ENCODE peak calls at places on chromosomes 12 and 14, in eight cellular contexts. One of them, this sample, is unnamed.

GRCh38 chr14:69879175-69880047 is at the start of gene SMOC1:
- DNase-seq in WERI-Rb-1: peak; percentile 91
- DNase-seq in Peyer's patch: peak; percentile 50
- DNase-seq in HAP-1: peak; percentile 62
- DNase-seq in endothelial cell of umbilical vein: peak; percentile 57
- DNase-seq in uterus: no peak
- DNase-seq in heart right ventricle: peak; percentile 45
- DNase-seq in CD8-positive, alpha-beta memory T cell: no peak
- DNase-seq in this sample: peak; percentile 25

GRCh38 chr12:51000245-51000644 is 25.9 kb downstream of the SLC11A2 start:
- DNase-seq in WERI-Rb-1: no peak
- DNase-seq in Peyer's patch: no peak
- DNase-seq in HAP-1: no peak
- DNase-seq in heart right ventricle: no peak
- DNase-seq in endothelial cell of umbilical vein: no peak
- DNase-seq in uterus: no peak
- DNase-seq in CD8-positive, alpha-beta memory T cell: no peak
- DNase-seq in this sample: no peak

GRCh38 chr12:55019784-55020183 is at the start of gene NEUROD4:
- DNase-seq in Peyer's patch: no peak
- DNase-seq in HAP-1: peak; percentile 62
- DNase-seq in heart right ventricle: no peak
- DNase-seq in uterus: no peak
- DNase-seq in CD8-positive, alpha-beta memory T cell: no peak
- DNase-seq in WERI-Rb-1: peak; percentile 95
- DNase-seq in endothelial cell of umbilical vein: peak; percentile 54
- DNase-seq in this sample: peak; percentile 36

GRCh38 chr12:49609059-49609874 is 3.8 kb upstream of the FAM186B start:
- DNase-seq in heart right ventricle: no peak
- DNase-seq in uterus: no peak
- DNase-seq in CD8-positive, alpha-beta memory T cell: no peak
- DNase-seq in HAP-1: no peak
- DNase-seq in Peyer's patch: no peak
- DNase-seq in WERI-Rb-1: no peak
- DNase-seq in endothelial cell of umbilical vein: no peak
- DNase-seq in this sample: no peak

GRCh38 chr12:56941299-56942017 is 7.2 kb upstream of the SDR9C7 start:
- DNase-seq in heart right ventricle: no peak
- DNase-seq in HAP-1: no peak
- DNase-seq in endothelial cell of umbilical vein: no peak
- DNase-seq in Peyer's patch: no peak
- DNase-seq in WERI-Rb-1: no peak
- DNase-seq in CD8-positive, alpha-beta memory T cell: no peak
- DNase-seq in uterus: peak; percentile 32
- DNase-seq in this sample: no peak

GRCh38 chr12:45409966-45410365 is 194.1 kb downstream of the ANO6 start:
- DNase-seq in heart right ventricle: no peak
- DNase-seq in CD8-positive, alpha-beta memory T cell: no peak
- DNase-seq in Peyer's patch: no peak
- DNase-seq in WERI-Rb-1: no peak
- DNase-seq in uterus: no peak
- DNase-seq in HAP-1: no peak
- DNase-seq in endothelial cell of umbilical vein: no peak
- DNase-seq in this sample: no peak

GRCh38 chr12:81229718-81230117 is 151.8 kb downstream of the ACSS3 start:
- DNase-seq in HAP-1: peak; percentile 21
- DNase-seq in endothelial cell of umbilical vein: no peak
- DNase-seq in WERI-Rb-1: no peak
- DNase-seq in CD8-positive, alpha-beta memory T cell: no peak
- DNase-seq in Peyer's patch: no peak
- DNase-seq in uterus: no peak
- DNase-seq in heart right ventricle: no peak
- DNase-seq in this sample: no peak

GRCh38 chr12:1650954-1651353 is 21.9 kb downstream of the WNT5B start:
- DNase-seq in Peyer's patch: no peak
- DNase-seq in CD8-positive, alpha-beta memory T cell: no peak
- DNase-seq in HAP-1: no peak
- DNase-seq in uterus: no peak
- DNase-seq in endothelial cell of umbilical vein: no peak
- DNase-seq in WERI-Rb-1: no peak
- DNase-seq in heart right ventricle: no peak
- DNase-seq in this sample: no peak

GRCh38 chr12:118307069-118307954 is 65.4 kb downstream of the TAOK3 start:
- DNase-seq in CD8-positive, alpha-beta memory T cell: no peak
- DNase-seq in Peyer's patch: no peak
- DNase-seq in uterus: peak; percentile 46
- DNase-seq in HAP-1: no peak
- DNase-seq in heart right ventricle: no peak
- DNase-seq in WERI-Rb-1: no peak
- DNase-seq in endothelial cell of umbilical vein: peak; percentile 63
- DNase-seq in this sample: no peak

GRCh38 chr12:65756956-65757511 is 67.2 kb upstream of the HMGA2 start:
- DNase-seq in HAP-1: no peak
- DNase-seq in WERI-Rb-1: no peak
- DNase-seq in Peyer's patch: no peak
- DNase-seq in CD8-positive, alpha-beta memory T cell: no peak
- DNase-seq in uterus: no peak
- DNase-seq in endothelial cell of umbilical vein: no peak
- DNase-seq in heart right ventricle: no peak
- DNase-seq in this sample: no peak

GRCh38 chr12:47094804-47095203 is 15.0 kb upstream of the AMIGO2 start:
- DNase-seq in WERI-Rb-1: no peak
- DNase-seq in CD8-positive, alpha-beta memory T cell: no peak
- DNase-seq in endothelial cell of umbilical vein: no peak
- DNase-seq in HAP-1: no peak
- DNase-seq in heart right ventricle: no peak
- DNase-seq in Peyer's patch: no peak
- DNase-seq in uterus: no peak
- DNase-seq in this sample: no peak

GRCh38 chr12:53176750-53177149 is 3.8 kb upstream of the ZNF740 start:
- DNase-seq in endothelial cell of umbilical vein: no peak
- DNase-seq in CD8-positive, alpha-beta memory T cell: no peak
- DNase-seq in heart right ventricle: no peak
- DNase-seq in HAP-1: no peak
- DNase-seq in Peyer's patch: no peak
- DNase-seq in WERI-Rb-1: no peak
- DNase-seq in uterus: no peak
- DNase-seq in this sample: no peak
- H3K9me3 ChIP-seq in endothelial cell of umbilical vein: no peaks in the 10 kb centered on the region
- H3K9me3 ChIP-seq in CD8-positive, alpha-beta memory T cell: no peaks in the 10 kb centered on the region
- H3K9me3 ChIP-seq in heart right ventricle: no peaks in the 10 kb centered on the region
- H3K9me3 ChIP-seq in HAP-1: no peaks in the 10 kb centered on the region
- H3K9me3 ChIP-seq in Peyer's patch: no peaks in the 10 kb centered on the region
- H3K9me3 ChIP-seq in WERI-Rb-1: no peaks in the 10 kb centered on the region
- H3K9me3 ChIP-seq in uterus: no peaks in the 10 kb centered on the region
- H3K9me3 ChIP-seq in this sample: no peaks in the 10 kb centered on the region

GRCh38 chr12:110090266-110091135 is 33.7 kb upstream of the IFT81 start:
- DNase-seq in WERI-Rb-1: no peak
- DNase-seq in heart right ventricle: no peak
- DNase-seq in uterus: no peak
- DNase-seq in Peyer's patch: no peak
- DNase-seq in HAP-1: no peak
- DNase-seq in endothelial cell of umbilical vein: no peak
- DNase-seq in CD8-positive, alpha-beta memory T cell: no peak
- DNase-seq in this sample: no peak
- H3K27me3 ChIP-seq in WERI-Rb-1: no peaks in the 10 kb centered on the region
- H3K27me3 ChIP-seq in heart right ventricle: no peaks in the 10 kb centered on the region
- H3K27me3 ChIP-seq in uterus: no peaks in the 10 kb centered on the region
- H3K27me3 ChIP-seq in Peyer's patch: no peaks in the 10 kb centered on the region
- H3K27me3 ChIP-seq in HAP-1: peaks cover 8% of the 10 kb centered on the region
- H3K27me3 ChIP-seq in endothelial cell of umbilical vein: peaks cover 16% of the 10 kb centered on the region
- H3K27me3 ChIP-seq in CD8-positive, alpha-beta memory T cell: no peaks in the 10 kb centered on the region
- H3K27me3 ChIP-seq in this sample: no peaks in the 10 kb centered on the region

DNA sequence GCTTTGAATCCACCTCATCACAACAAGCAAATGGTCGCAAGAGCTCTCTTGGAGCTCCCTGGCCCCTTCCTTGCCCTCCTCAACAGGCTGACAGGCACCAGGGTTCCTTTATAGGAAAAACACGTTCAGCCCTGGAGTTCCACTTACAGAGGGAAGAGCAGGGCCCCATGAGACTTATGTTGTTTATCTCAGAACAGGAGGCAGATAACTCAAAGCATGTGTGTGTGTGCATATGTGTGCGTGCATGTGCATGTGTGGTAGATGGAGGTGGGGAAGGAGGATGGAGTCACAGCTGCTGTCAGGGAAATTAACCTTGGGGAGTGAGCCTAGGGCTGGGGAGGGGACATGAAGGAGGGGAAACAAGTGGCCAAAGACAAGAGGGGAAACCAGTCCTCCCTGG is 138.1 kb downstream of the DPF3 start:
- DNase-seq in uterus: no peak
- DNase-seq in endothelial cell of umbilical vein: no peak
- DNase-seq in CD8-positive, alpha-beta memory T cell: no peak
- DNase-seq in heart right ventricle: no peak
- DNase-seq in HAP-1: no peak
- DNase-seq in WERI-Rb-1: no peak
- DNase-seq in Peyer's patch: no peak
- DNase-seq in this sample: no peak
- H3K9me3 ChIP-seq in uterus: no peaks in the 10 kb centered on the region
- H3K9me3 ChIP-seq in endothelial cell of umbilical vein: peaks cover 1% of the 10 kb centered on the region
- H3K9me3 ChIP-seq in CD8-positive, alpha-beta memory T cell: peaks cover 3% of the 10 kb centered on the region
- H3K9me3 ChIP-seq in heart right ventricle: no peaks in the 10 kb centered on the region
- H3K9me3 ChIP-seq in HAP-1: no peaks in the 10 kb centered on the region
- H3K9me3 ChIP-seq in WERI-Rb-1: peaks cover 9% of the 10 kb centered on the region
- H3K9me3 ChIP-seq in Peyer's patch: no peaks in the 10 kb centered on the region
- H3K9me3 ChIP-seq in this sample: no peaks in the 10 kb centered on the region

GRCh38 chr12:122123761-122124145 is 45.2 kb downstream of the MLXIP start:
- DNase-seq in heart right ventricle: no peak
- DNase-seq in uterus: no peak
- DNase-seq in WERI-Rb-1: no peak
- DNase-seq in Peyer's patch: no peak
- DNase-seq in CD8-positive, alpha-beta memory T cell: no peak
- DNase-seq in endothelial cell of umbilical vein: no peak
- DNase-seq in HAP-1: no peak
- DNase-seq in this sample: no peak

GRCh38 chr12:122124370-122124769 is 45.8 kb downstream of the MLXIP start:
- DNase-seq in WERI-Rb-1: no peak
- DNase-seq in heart right ventricle: no peak
- DNase-seq in HAP-1: no peak
- DNase-seq in CD8-positive, alpha-beta memory T cell: no peak
- DNase-seq in Peyer's patch: no peak
- DNase-seq in uterus: no peak
- DNase-seq in endothelial cell of umbilical vein: no peak
- DNase-seq in this sample: no peak

GRCh38 chr12:122126342-122126635 is 47.7 kb downstream of the IL31 start:
- DNase-seq in HAP-1: no peak
- DNase-seq in CD8-positive, alpha-beta memory T cell: no peak
- DNase-seq in Peyer's patch: no peak
- DNase-seq in uterus: no peak
- DNase-seq in heart right ventricle: no peak
- DNase-seq in endothelial cell of umbilical vein: no peak
- DNase-seq in WERI-Rb-1: no peak
- DNase-seq in this sample: no peak

GRCh38 chr12:122126713-122127597 is 47.1 kb downstream of the IL31 start:
- DNase-seq in uterus: no peak
- DNase-seq in CD8-positive, alpha-beta memory T cell: no peak
- DNase-seq in heart right ventricle: no peak
- DNase-seq in endothelial cell of umbilical vein: no peak
- DNase-seq in WERI-Rb-1: no peak
- DNase-seq in Peyer's patch: peak; percentile 71
- DNase-seq in HAP-1: no peak
- DNase-seq in this sample: peak; percentile 66

DNA sequence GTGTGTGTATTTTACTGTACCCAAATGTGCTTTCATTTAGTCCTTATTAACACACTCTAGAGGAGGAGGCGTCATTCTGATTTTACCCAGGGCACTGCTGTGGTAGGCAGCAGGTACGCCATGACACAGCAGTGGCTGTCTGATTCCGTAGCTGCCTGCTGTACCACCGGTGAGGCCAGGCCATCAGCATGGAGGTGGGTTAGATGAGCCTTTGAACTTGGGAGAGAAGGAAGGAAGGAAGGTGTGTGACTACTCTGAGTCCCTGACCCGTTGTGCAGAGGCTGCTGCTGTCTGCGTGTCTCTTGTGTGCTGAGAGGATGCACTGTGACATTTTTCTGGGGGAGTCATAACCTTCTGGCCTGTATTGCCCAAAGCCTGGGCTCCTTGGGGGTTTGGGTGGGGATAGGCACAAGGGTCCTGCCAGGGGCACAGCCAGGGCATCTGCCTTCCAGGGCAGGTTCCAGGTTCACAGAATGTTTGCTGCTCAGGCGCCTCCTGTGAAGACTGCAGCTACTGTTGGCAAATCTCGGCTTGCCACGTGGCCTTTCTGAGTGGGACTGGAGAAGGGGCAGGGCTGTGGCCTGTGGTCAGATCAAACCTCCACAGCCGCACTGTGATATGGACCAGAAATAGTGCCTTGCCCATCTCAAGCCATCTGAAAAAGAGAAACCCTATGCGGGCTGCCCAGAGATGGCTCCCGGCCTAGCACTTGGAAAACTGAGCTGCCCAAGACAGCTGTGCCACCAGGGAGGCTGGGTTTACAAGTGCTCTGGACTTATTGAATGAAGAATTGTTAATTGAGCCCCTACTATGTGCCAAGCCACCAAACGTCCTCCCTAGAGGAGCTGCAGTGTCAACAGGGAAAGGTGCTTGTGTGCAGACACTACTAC is 47.1 kb downstream of the MLXIP start:
- DNase-seq in endothelial cell of umbilical vein: no peak
- DNase-seq in Peyer's patch: no peak
- DNase-seq in CD8-positive, alpha-beta memory T cell: no peak
- DNase-seq in heart right ventricle: no peak
- DNase-seq in WERI-Rb-1: no peak
- DNase-seq in HAP-1: no peak
- DNase-seq in uterus: no peak
- DNase-seq in this sample: no peak
- H3K27me3 ChIP-seq in endothelial cell of umbilical vein: no peaks in the 10 kb centered on the region
- H3K27me3 ChIP-seq in Peyer's patch: no peaks in the 10 kb centered on the region
- H3K27me3 ChIP-seq in CD8-positive, alpha-beta memory T cell: no peaks in the 10 kb centered on the region
- H3K27me3 ChIP-seq in heart right ventricle: no peaks in the 10 kb centered on the region
- H3K27me3 ChIP-seq in WERI-Rb-1: no peaks in the 10 kb centered on the region
- H3K27me3 ChIP-seq in HAP-1: no peaks in the 10 kb centered on the region
- H3K27me3 ChIP-seq in uterus: no peaks in the 10 kb centered on the region
- H3K27me3 ChIP-seq in this sample: no peaks in the 10 kb centered on the region

DNA sequence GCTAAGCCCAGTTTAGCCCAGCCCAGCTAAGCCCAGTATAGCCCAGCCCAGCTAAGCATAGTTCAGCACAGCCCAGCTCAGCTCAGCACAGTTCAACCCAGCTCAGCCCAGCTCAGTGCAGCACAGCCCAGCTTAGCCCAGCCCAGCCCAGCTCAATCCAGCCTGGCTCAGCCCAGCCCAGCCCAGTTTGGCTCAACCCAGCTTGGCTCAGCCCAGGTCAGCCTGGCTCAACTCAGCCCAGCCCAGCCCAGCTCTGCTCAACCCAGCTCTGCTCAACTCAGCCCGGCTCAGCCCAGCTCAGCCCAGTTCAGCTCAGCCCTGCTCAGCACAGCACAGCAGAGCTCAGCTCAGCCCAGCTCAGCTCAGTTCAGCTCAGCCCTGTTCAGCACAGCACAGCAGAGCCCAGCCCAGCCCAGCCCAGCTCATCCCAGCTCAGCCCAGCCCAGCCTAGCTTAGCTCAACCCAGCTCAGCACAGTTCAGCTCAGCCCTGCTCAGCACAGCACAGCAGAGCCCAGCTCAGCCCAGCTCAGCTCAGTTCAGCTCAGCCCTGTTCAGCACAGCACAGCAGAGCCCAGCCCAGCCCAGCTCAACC is 330.9 kb downstream of the TMEM121 start:
- DNase-seq in WERI-Rb-1: no peak
- DNase-seq in heart right ventricle: no peak
- DNase-seq in HAP-1: no peak
- DNase-seq in uterus: no peak
- DNase-seq in CD8-positive, alpha-beta memory T cell: peak; percentile 10
- DNase-seq in Peyer's patch: peak; percentile 42
- DNase-seq in endothelial cell of umbilical vein: no peak
- DNase-seq in this sample: peak; percentile 23
- H3K9me3 ChIP-seq in WERI-Rb-1: no peaks in the 10 kb centered on the region
- H3K9me3 ChIP-seq in heart right ventricle: no peaks in the 10 kb centered on the region
- H3K9me3 ChIP-seq in HAP-1: no peaks in the 10 kb centered on the region
- H3K9me3 ChIP-seq in uterus: no peaks in the 10 kb centered on the region
- H3K9me3 ChIP-seq in CD8-positive, alpha-beta memory T cell: no peaks in the 10 kb centered on the region
- H3K9me3 ChIP-seq in Peyer's patch: no peaks in the 10 kb centered on the region
- H3K9me3 ChIP-seq in endothelial cell of umbilical vein: peaks cover 14% of the 10 kb centered on the region
- H3K9me3 ChIP-seq in this sample: no peaks in the 10 kb centered on the region